ENCODE peak calls at places on chromosome 5, in six cellular contexts. One of them, this sample, is unnamed.

GRCh38 chr5:6480133-6481051 is 31.7 kb downstream of the UBE2QL1 start:
- DNase-seq in A673: no peak
- DNase-seq in OCI-LY7: peak; percentile 15
- DNase-seq in hepatocyte: no peak
- DNase-seq in ascending aorta: no peak
- DNase-seq in transverse colon: no peak
- DNase-seq in this sample: no peak

GRCh38 chr5:103120607-103121200 is 603 bp downstream of the PPIP5K2 start:
- DNase-seq in A673: peak; percentile 35
- DNase-seq in OCI-LY7: peak; percentile 38
- DNase-seq in hepatocyte: peak; percentile 23
- DNase-seq in ascending aorta: no peak
- DNase-seq in transverse colon: peak; percentile 21
- DNase-seq in this sample: no peak

GRCh38 chr5:112146323-112146848 is 272.7 kb downstream of the EPB41L4A start:
- DNase-seq in A673: no peak
- DNase-seq in OCI-LY7: no peak
- DNase-seq in hepatocyte: peak; percentile 42
- DNase-seq in ascending aorta: no peak
- DNase-seq in transverse colon: no peak
- DNase-seq in this sample: no peak

GRCh38 chr5:40627708-40628107 is 52.0 kb upstream of the PTGER4 start:
- DNase-seq in A673: no peak
- DNase-seq in OCI-LY7: no peak
- DNase-seq in hepatocyte: no peak
- DNase-seq in ascending aorta: no peak
- DNase-seq in transverse colon: no peak
- DNase-seq in this sample: no peak

GRCh38 chr5:43152946-43153345 is 32.2 kb downstream of the ZNF131 start:
- DNase-seq in A673: no peak
- DNase-seq in OCI-LY7: no peak
- DNase-seq in hepatocyte: no peak
- DNase-seq in ascending aorta: no peak
- DNase-seq in transverse colon: no peak
- DNase-seq in this sample: no peak

GRCh38 chr5:172798422-172799215 is 27.6 kb upstream of the DUSP1 start:
- DNase-seq in A673: no peak
- DNase-seq in OCI-LY7: no peak
- DNase-seq in hepatocyte: no peak
- DNase-seq in ascending aorta: no peak
- DNase-seq in transverse colon: peak; percentile 45
- DNase-seq in this sample: no peak

GRCh38 chr5:10735569-10736255 is 25.3 kb downstream of the DAP start:
- DNase-seq in A673: no peak
- DNase-seq in OCI-LY7: peak; percentile 85
- DNase-seq in hepatocyte: no peak
- DNase-seq in ascending aorta: no peak
- DNase-seq in transverse colon: no peak
- DNase-seq in this sample: no peak

GRCh38 chr5:154237946-154238345 is 47.4 kb downstream of the GALNT10 start:
- DNase-seq in A673: no peak
- DNase-seq in OCI-LY7: no peak
- DNase-seq in hepatocyte: no peak
- DNase-seq in ascending aorta: no peak
- DNase-seq in transverse colon: no peak
- DNase-seq in this sample: no peak

GRCh38 chr5:132204736-132205135 is 22.9 kb downstream of the P4HA2 start:
- DNase-seq in A673: no peak
- DNase-seq in OCI-LY7: no peak
- DNase-seq in hepatocyte: no peak
- DNase-seq in ascending aorta: no peak
- DNase-seq in transverse colon: no peak
- DNase-seq in this sample: no peak

GRCh38 chr5:176836811-176837706 is 26.7 kb downstream of the UNC5A start:
- DNase-seq in A673: no peak
- DNase-seq in OCI-LY7: no peak
- DNase-seq in hepatocyte: no peak
- DNase-seq in ascending aorta: no peak
- DNase-seq in transverse colon: no peak
- DNase-seq in this sample: no peak

GRCh38 chr5:67233075-67233474 is 36.5 kb upstream of the CD180 start:
- DNase-seq in A673: peak; percentile 86
- DNase-seq in OCI-LY7: no peak
- DNase-seq in hepatocyte: no peak
- DNase-seq in ascending aorta: no peak
- DNase-seq in transverse colon: no peak
- DNase-seq in this sample: no peak

GRCh38 chr5:109200221-109200620 is 209.6 kb downstream of the PJA2 start:
- DNase-seq in A673: no peak
- DNase-seq in OCI-LY7: no peak
- DNase-seq in hepatocyte: no peak
- DNase-seq in ascending aorta: no peak
- DNase-seq in transverse colon: no peak
- DNase-seq in this sample: no peak

GRCh38 chr5:82058710-82059109 is 86.9 kb downstream of the ATG10 start:
- DNase-seq in A673: no peak
- DNase-seq in OCI-LY7: no peak
- DNase-seq in hepatocyte: no peak
- DNase-seq in ascending aorta: no peak
- DNase-seq in transverse colon: no peak
- DNase-seq in this sample: no peak

GRCh38 chr5:112902561-112902960 is 19.5 kb downstream of the REEP5 start:
- DNase-seq in A673: no peak
- DNase-seq in OCI-LY7: no peak
- DNase-seq in hepatocyte: no peak
- DNase-seq in ascending aorta: no peak
- DNase-seq in transverse colon: no peak
- DNase-seq in this sample: no peak

GRCh38 chr5:177430146-177430951 is 3.9 kb downstream of the GRK6 start:
- DNase-seq in A673: no peak
- DNase-seq in OCI-LY7: peak; percentile 48
- DNase-seq in hepatocyte: no peak
- DNase-seq in ascending aorta: no peak
- DNase-seq in transverse colon: peak; percentile 66
- DNase-seq in this sample: no peak

GRCh38 chr5:72857396-72857795 is 40.9 kb downstream of the TNPO1 start:
- DNase-seq in A673: no peak
- DNase-seq in OCI-LY7: no peak
- DNase-seq in hepatocyte: no peak
- DNase-seq in ascending aorta: no peak
- DNase-seq in transverse colon: no peak
- DNase-seq in this sample: no peak
- H3K36me3 ChIP-seq in A673: peaks cover 80% of the 10 kb centered on the region
- H3K36me3 ChIP-seq in OCI-LY7: peaks cover 99% of the 10 kb centered on the region
- H3K36me3 ChIP-seq in hepatocyte: no peaks in the 10 kb centered on the region
- H3K36me3 ChIP-seq in ascending aorta: peaks cover 38% of the 10 kb centered on the region
- H3K36me3 ChIP-seq in transverse colon: no peaks in the 10 kb centered on the region
- H3K36me3 ChIP-seq in this sample: peaks cover 60% of the 10 kb centered on the region

DNA sequence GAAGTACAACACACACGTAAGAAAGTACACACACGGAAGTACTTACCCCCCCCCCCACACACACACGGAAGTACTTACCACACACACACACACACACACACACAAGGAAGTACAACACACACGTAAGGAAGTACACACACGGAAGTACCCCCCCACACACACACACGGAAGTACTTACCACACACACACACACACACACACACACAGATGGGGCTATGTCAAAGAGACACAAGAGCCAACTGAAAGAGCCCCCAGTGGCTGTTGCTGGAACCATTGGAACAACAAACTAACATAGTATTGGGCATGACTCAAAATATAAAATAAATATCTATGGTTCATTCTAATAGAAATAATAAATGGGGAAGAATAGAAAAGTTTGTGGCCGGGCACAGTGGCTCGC is 4.9 kb upstream of the MAPK9 start:
- DNase-seq in A673: peak; percentile 14
- DNase-seq in OCI-LY7: peak; percentile 49
- DNase-seq in hepatocyte: no peak
- DNase-seq in ascending aorta: no peak
- DNase-seq in transverse colon: no peak
- DNase-seq in this sample: no peak
- TF ChIP-seq CTCF in A673: no peak
- TF ChIP-seq CTCF in OCI-LY7: peak; percentile 42
- TF ChIP-seq CTCF in hepatocyte: no peak
- TF ChIP-seq CTCF in ascending aorta: no peak
- TF ChIP-seq CTCF in transverse colon: no peak
- TF ChIP-seq CTCF in this sample: no peak

DNA sequence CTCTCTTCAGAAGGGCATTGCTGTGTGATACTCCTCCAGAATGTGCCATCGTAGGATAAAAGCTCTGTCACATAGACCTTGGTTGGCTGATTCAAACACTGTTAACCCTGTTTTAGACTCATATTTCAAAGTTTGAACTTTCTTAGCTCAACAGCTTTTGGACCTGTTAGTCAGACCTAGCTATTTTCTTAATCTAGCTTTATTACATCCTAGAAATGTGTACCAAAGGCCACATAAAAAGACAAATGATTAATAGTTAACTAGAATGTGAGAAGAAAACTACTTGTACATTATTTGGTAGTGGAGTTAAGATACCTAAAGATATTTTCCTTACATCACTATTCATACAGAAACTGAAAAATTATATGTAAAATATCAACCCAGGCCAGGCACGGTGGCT is 4.3 kb downstream of the RHOBTB3 start:
- DNase-seq in A673: no peak
- DNase-seq in OCI-LY7: no peak
- DNase-seq in hepatocyte: no peak
- DNase-seq in ascending aorta: no peak
- DNase-seq in transverse colon: no peak
- DNase-seq in this sample: no peak
- H3K36me3 ChIP-seq in A673: peaks cover 6% of the 10 kb centered on the region
- H3K36me3 ChIP-seq in OCI-LY7: no peaks in the 10 kb centered on the region
- H3K36me3 ChIP-seq in hepatocyte: no peaks in the 10 kb centered on the region
- H3K36me3 ChIP-seq in ascending aorta: no peaks in the 10 kb centered on the region
- H3K36me3 ChIP-seq in transverse colon: no peaks in the 10 kb centered on the region
- H3K36me3 ChIP-seq in this sample: peaks cover 14% of the 10 kb centered on the region

GRCh38 chr5:92678576-92679105 is 902.4 kb downstream of the NR2F1-AS1 start:
- DNase-seq in A673: no peak
- DNase-seq in OCI-LY7: no peak
- DNase-seq in hepatocyte: no peak
- DNase-seq in ascending aorta: no peak
- DNase-seq in transverse colon: no peak
- DNase-seq in this sample: no peak
- TF ChIP-seq CTCF in A673: no peak
- TF ChIP-seq CTCF in OCI-LY7: no peak
- TF ChIP-seq CTCF in hepatocyte: peak; percentile 29
- TF ChIP-seq CTCF in ascending aorta: no peak
- TF ChIP-seq CTCF in transverse colon: no peak
- TF ChIP-seq CTCF in this sample: no peak

GRCh38 chr5:150710165-150710564 is 9.3 kb upstream of the RBM22 start:
- DNase-seq in A673: peak; percentile 18
- DNase-seq in OCI-LY7: peak; percentile 28
- DNase-seq in hepatocyte: no peak
- DNase-seq in ascending aorta: no peak
- DNase-seq in transverse colon: no peak
- DNase-seq in this sample: no peak
- H3K36me3 ChIP-seq in A673: peaks cover 46% of the 10 kb centered on the region
- H3K36me3 ChIP-seq in OCI-LY7: peaks cover 19% of the 10 kb centered on the region
- H3K36me3 ChIP-seq in hepatocyte: no peaks in the 10 kb centered on the region
- H3K36me3 ChIP-seq in ascending aorta: peaks cover 70% of the 10 kb centered on the region
- H3K36me3 ChIP-seq in transverse colon: no peaks in the 10 kb centered on the region
- H3K36me3 ChIP-seq in this sample: peaks cover 80% of the 10 kb centered on the region

DNA sequence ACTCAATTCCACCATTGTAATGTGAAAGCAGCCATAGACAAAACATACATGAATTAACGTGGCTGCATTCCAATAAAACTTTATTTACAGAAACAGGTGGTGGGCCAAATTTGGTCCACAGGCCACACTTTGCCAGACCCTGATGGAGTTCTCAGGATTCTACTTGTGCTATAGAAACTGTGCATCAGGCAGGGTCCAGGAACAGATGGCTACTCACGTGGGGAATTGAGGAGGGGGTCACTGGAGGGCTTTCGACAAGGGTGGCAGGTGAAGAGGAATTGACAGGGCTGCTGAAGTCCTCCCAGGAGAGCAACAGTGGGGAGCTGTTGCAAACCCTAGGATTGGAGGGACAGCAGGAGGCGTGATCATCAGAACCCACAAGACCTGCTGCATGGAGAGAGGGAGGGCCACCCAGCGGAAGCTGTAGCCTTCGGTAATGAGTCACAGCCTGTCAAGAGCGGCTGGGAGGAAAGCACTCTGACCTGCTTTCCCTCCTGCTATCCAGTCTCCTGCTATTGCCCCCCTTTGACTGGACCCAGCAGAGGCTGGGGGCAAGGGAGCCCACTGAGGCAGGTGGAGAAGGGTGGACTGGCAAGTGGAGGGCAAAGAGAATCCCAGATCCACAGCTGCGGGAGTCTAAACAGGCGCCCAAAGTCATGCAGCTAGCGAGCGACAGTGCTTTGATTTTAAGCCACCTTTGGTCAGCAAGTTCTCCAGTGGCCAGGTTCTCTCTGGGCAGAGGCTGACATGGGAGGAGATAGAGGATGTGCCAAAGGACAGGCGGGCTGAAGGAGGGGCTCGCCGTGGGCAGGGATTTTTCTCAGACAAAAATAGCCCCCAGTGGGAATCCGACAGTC is 138.3 kb upstream of the SMIM23 start:
- DNase-seq in A673: no peak
- DNase-seq in OCI-LY7: no peak
- DNase-seq in hepatocyte: peak; percentile 57
- DNase-seq in ascending aorta: no peak
- DNase-seq in transverse colon: no peak
- DNase-seq in this sample: no peak
- TF ChIP-seq CTCF in A673: no peak
- TF ChIP-seq CTCF in OCI-LY7: no peak
- TF ChIP-seq CTCF in hepatocyte: no peak
- TF ChIP-seq CTCF in ascending aorta: no peak
- TF ChIP-seq CTCF in transverse colon: no peak
- TF ChIP-seq CTCF in this sample: no peak

GRCh38 chr5:1495525-1495897 is 28.2 kb downstream of the LPCAT1 start:
- DNase-seq in A673: no peak
- DNase-seq in OCI-LY7: no peak
- DNase-seq in hepatocyte: no peak
- DNase-seq in ascending aorta: no peak
- DNase-seq in transverse colon: no peak
- DNase-seq in this sample: no peak

GRCh38 chr5:1492757-1493156 is 31.0 kb downstream of the LPCAT1 start:
- DNase-seq in A673: no peak
- DNase-seq in OCI-LY7: no peak
- DNase-seq in hepatocyte: no peak
- DNase-seq in ascending aorta: no peak
- DNase-seq in transverse colon: no peak
- DNase-seq in this sample: no peak

GRCh38 chr5:1493941-1494340 is 29.8 kb downstream of the LPCAT1 start:
- DNase-seq in A673: no peak
- DNase-seq in OCI-LY7: no peak
- DNase-seq in hepatocyte: no peak
- DNase-seq in ascending aorta: no peak
- DNase-seq in transverse colon: no peak
- DNase-seq in this sample: no peak

GRCh38 chr5:1494780-1495524 is 28.8 kb downstream of the LPCAT1 start:
- DNase-seq in A673: no peak
- DNase-seq in OCI-LY7: peak; percentile 44
- DNase-seq in hepatocyte: no peak
- DNase-seq in ascending aorta: no peak
- DNase-seq in transverse colon: peak; percentile 65
- DNase-seq in this sample: peak; percentile 46

DNA sequence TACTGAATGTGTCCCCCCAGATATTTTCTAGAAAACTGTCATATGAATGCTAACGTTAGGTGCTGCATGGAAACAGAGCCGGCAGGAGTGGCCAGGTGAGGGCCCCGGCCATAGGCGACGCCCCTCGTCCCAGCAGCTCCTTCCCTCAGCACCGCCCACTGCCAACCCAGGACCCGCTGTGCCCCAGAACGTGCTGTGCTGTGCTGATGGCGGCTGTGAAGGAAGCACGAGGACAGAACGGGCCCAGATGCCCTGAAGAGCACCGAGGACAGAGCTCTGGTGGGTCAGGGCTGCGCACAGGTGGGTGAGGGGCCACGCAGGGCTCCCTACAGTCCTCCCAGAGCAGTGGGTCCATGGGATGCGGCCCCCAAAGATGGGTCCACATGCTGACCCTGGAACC is 30.3 kb downstream of the LPCAT1 start:
- DNase-seq in A673: no peak
- DNase-seq in OCI-LY7: no peak
- DNase-seq in hepatocyte: no peak
- DNase-seq in ascending aorta: no peak
- DNase-seq in transverse colon: no peak
- DNase-seq in this sample: no peak
- H3K36me3 ChIP-seq in A673: peaks cover 48% of the 10 kb centered on the region
- H3K36me3 ChIP-seq in OCI-LY7: peaks cover 90% of the 10 kb centered on the region
- H3K36me3 ChIP-seq in hepatocyte: no peaks in the 10 kb centered on the region
- H3K36me3 ChIP-seq in ascending aorta: peaks cover 63% of the 10 kb centered on the region
- H3K36me3 ChIP-seq in transverse colon: no peaks in the 10 kb centered on the region
- H3K36me3 ChIP-seq in this sample: peaks cover 8% of the 10 kb centered on the region

This sample was measured in stomach.